ENCODE peak calls at places on chromosomes 5 and 9, in eight cellular contexts. X, N, E, G, S, I, D and K are unnamed samples.

GRCh38 chr9:4144869-4145268 is 155.0 kb downstream of the GLIS3 start:
- DNase-seq in X (no peak), N (no peak), E (no peak), G (no peak), S (no peak), I (no peak), D (no peak), K (no peak)

GRCh38 chr5:94613583-94613982 is 4.8 kb downstream of the KIAA0825 start:
- DNase-seq in X (no peak), N (peak; percentile 6), E (no peak), G (peak; percentile 65), S (no peak), I (no peak), D (no peak), K (no peak)

GRCh38 chr5:153896701-153897100 is 142.0 kb downstream of the FAM114A2 start:
- DNase-seq in X (no peak), N (no peak), E (no peak), G (no peak), S (no peak), I (no peak), D (no peak), K (no peak)

GRCh38 chr9:29564564-29564963 is 1991.3 kb upstream of the C9orf72 start:
- DNase-seq in X (no peak), N (no peak), E (no peak), G (no peak), S (no peak), I (no peak), D (no peak), K (no peak)

GRCh38 chr5:143052967-143053682 is 282.9 kb downstream of the ARHGAP26 start:
- DNase-seq in X (no peak), N (no peak), E (no peak), G (no peak), S (no peak), I (no peak), D (no peak), K (no peak)

GRCh38 chr5:4553968-4554367 is 586.2 kb upstream of the ADAMTS16 start:
- DNase-seq in X (no peak), N (no peak), E (no peak), G (no peak), S (no peak), I (no peak), D (no peak), K (no peak)

GRCh38 chr5:5340206-5340729 is 82.2 kb upstream of the ICE1 start:
- DNase-seq in X (peak; percentile 72), N (peak; percentile 87), E (no peak), G (peak; percentile 97), S (peak; percentile 55), I (no peak), D (peak; percentile 71), K (peak; percentile 17)

GRCh38 chr5:134113908-134114875 is at the start of gene TCF7:
- DNase-seq in X (peak; percentile 74), N (peak; percentile 91), E (peak; percentile 94), G (peak; percentile 94), S (peak; percentile 56), I (peak; percentile 88), D (peak; percentile 63), K (peak; percentile 74)

GRCh38 chr9:114275246-114275994 is 47.5 kb upstream of the ORM1 start:
- DNase-seq in X (peak; percentile 41), N (no peak), E (no peak), G (no peak), S (no peak), I (peak; percentile 51), D (no peak), K (no peak)

GRCh38 chr5:150458819-150459557 is 9.4 kb upstream of the RPS14 start:
- DNase-seq in X (peak; percentile 81), N (peak; percentile 81), E (peak; percentile 95), G (peak; percentile 75), S (peak; percentile 77), I (peak; percentile 92), D (peak; percentile 78), K (peak; percentile 81)

GRCh38 chr5:150647275-150648251 is 7.1 kb downstream of the SYNPO start:
- DNase-seq in X (peak; percentile 85), N (no peak), E (no peak), G (no peak), S (peak; percentile 86), I (peak; percentile 82), D (peak; percentile 89), K (peak; percentile 93)

GRCh38 chr9:134396825-134397224 is 70.6 kb downstream of the RXRA start:
- DNase-seq in X (peak; percentile 72), N (no peak), E (no peak), G (no peak), S (no peak), I (no peak), D (no peak), K (no peak)

GRCh38 chr9:105647595-105648349 is 14.5 kb upstream of the TAL2 start:
- DNase-seq in X (no peak), N (no peak), E (no peak), G (peak; percentile 79), S (no peak), I (no peak), D (no peak), K (no peak)

GRCh38 chr5:138606378-138606777 is 31.2 kb upstream of the HSPA9 start:
- DNase-seq in X (no peak), N (no peak), E (no peak), G (no peak), S (no peak), I (no peak), D (no peak), K (no peak)

GRCh38 chr5:54278031-54278830 is 32.1 kb downstream of the ARL15 start:
- DNase-seq in X (no peak), N (no peak), E (no peak), G (peak; percentile 67), S (no peak), I (no peak), D (no peak), K (peak; percentile 41)
- H3K27ac ChIP-seq in X (no peak overlapping the region), N (no peak overlapping the region), E (no peak overlapping the region), G (no peak overlapping the region), S (no peak overlapping the region), I (no peak overlapping the region), D (no peak overlapping the region), K (no peak overlapping the region)

GRCh38 chr5:115856936-115857524 is 15.3 kb downstream of the AP3S1 start:
- DNase-seq in X (no peak), N (no peak), E (no peak), G (no peak), S (no peak), I (no peak), D (no peak), K (no peak)

GRCh38 chr5:115858396-115858795 is 16.7 kb downstream of the AP3S1 start:
- DNase-seq in X (no peak), N (no peak), E (no peak), G (no peak), S (no peak), I (no peak), D (no peak), K (no peak)

GRCh38 chr5:115857621-115858349 is 16.1 kb downstream of the AP3S1 start:
- DNase-seq in X (no peak), N (no peak), E (no peak), G (peak; percentile 48), S (no peak), I (no peak), D (no peak), K (no peak)

GRCh38 chr5:115855959-115856358 is 14.2 kb downstream of the AP3S1 start:
- DNase-seq in X (no peak), N (no peak), E (no peak), G (no peak), S (no peak), I (no peak), D (no peak), K (no peak)

GRCh38 chr5:115859378-115859777 is 17.6 kb downstream of the AP3S1 start:
- DNase-seq in X (no peak), N (no peak), E (no peak), G (no peak), S (no peak), I (no peak), D (no peak), K (no peak)
- H3K27ac ChIP-seq in X (no peak overlapping the region), N (no peak overlapping the region), E (no peak overlapping the region), G (no peak overlapping the region), S (no peak overlapping the region), I (no peak overlapping the region), D (no peak overlapping the region), K (no peak overlapping the region)

GRCh38 chr5:95780597-95780996 is 41.9 kb downstream of the GLRX start:
- DNase-seq in X (no peak), N (no peak), E (no peak), G (no peak), S (no peak), I (no peak), D (no peak), K (no peak)

GRCh38 chr5:95781101-95781583 is 41.4 kb downstream of the GLRX start:
- DNase-seq in X (peak; percentile 88), N (peak; percentile 73), E (peak; percentile 82), G (peak; percentile 88), S (peak; percentile 84), I (peak; percentile 81), D (peak; percentile 85), K (peak; percentile 89)

GRCh38 chr5:95779611-95780010 is 42.9 kb downstream of the GLRX start:
- DNase-seq in X (no peak), N (no peak), E (no peak), G (no peak), S (no peak), I (no peak), D (no peak), K (no peak)

GRCh38 chr5:95777441-95777840 is 45.1 kb downstream of the GLRX start:
- DNase-seq in X (no peak), N (no peak), E (no peak), G (no peak), S (no peak), I (no peak), D (no peak), K (no peak)

DNA sequence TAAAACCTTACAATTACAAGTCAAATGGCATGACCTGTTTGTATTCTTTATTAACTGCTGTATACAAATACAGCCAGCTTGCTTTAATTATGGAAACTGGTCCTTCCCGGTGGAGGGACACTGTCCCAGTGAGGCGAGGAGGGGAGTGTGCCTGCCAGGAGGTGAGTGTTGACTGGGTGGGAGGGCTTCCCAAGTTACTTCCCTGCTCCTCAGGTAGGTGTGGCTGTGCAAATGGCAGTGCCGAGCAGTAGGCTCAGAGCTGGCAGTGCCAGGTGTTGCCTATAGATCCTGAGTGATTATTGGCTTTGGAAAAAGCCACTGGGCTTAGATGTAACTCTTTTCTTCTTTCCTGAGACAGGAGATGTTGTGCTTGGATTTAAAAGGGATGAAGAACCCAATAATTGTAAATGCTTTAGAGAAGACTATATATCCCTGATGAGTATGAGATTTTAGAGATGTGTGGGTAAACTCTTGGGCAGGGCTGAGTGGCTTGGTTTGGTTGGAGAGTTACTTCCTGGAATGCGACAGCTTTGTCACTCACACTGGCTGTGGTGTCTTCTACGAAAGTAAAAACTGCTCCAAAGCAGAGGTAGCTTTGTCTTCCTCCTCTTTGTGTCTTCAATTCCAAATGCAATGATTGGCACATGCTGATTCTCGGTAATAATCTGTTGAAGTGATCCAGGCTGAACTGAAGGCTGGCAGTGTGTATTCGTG is 43.7 kb downstream of the GLRX start:
- DNase-seq in X (no peak), N (no peak), E (no peak), G (no peak), S (no peak), I (no peak), D (no peak), K (no peak)
- H3K27ac ChIP-seq in X (peak overlapping the region; percentile 30), N (peak overlapping the region; percentile 5), E (peak overlapping the region; percentile 70), G (no peak overlapping the region), S (no peak overlapping the region), I (peak overlapping the region; percentile 58), D (peak overlapping the region; percentile 68), K (no peak overlapping the region)

DNA sequence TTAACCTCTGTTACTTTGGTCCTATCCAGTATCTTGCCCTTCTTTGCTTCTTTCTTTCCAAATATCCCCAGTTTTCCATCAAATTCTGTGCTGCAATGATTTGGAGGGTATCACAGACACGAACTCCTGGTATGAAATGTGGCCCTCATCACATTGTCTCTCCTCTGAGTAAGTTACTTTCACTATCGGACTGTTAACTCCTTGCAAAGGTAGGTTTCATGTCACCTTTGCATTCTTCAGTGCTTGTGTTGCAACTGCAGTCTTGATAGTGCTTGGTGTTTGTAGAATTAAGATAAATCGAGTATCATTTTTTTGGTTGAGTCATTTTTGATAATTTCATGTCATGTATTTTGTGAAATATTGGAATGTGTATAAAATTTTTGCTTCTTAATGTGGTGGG is 414.9 kb upstream of the ADAMTSL1 start:
- DNase-seq in X (no peak), N (no peak), E (no peak), G (no peak), S (no peak), I (no peak), D (no peak), K (no peak)
- H3K27ac ChIP-seq in X (no peak overlapping the region), N (no peak overlapping the region), E (no peak overlapping the region), G (no peak overlapping the region), S (no peak overlapping the region), I (no peak overlapping the region), D (no peak overlapping the region), K (no peak overlapping the region)